ENCODE peak calls at places on chromosomes 1 and 21, in six cellular contexts. S is mammary epithelial cell, D is astrocyte of the spinal cord, C is esophagus squamous epithelium, B is AG09319, W is NCI-H446. O is an unnamed sample.

GRCh38 chr1:39331647-39332046 is 127.2 kb downstream of the MACF1 start:
- DNase-seq in D (no peak), B (no peak), C (no peak), W (no peak), S (no peak), O (no peak)

GRCh38 chr1:28354121-28354520 is 15.4 kb upstream of the PHACTR4 start:
- DNase-seq in D (no peak), B (no peak), S (peak), W (no peak), C (no peak), O (no peak)

GRCh38 chr1:9065213-9065751 is 4.2 kb downstream of the SLC2A5 start:
- DNase-seq in C (no peak), S (no peak), B (no peak), W (no peak), D (no peak), O (no peak)

GRCh38 chr1:201359031-201359872 is 18.2 kb downstream of the TNNT2 start:
- DNase-seq in C (no peak), S (no peak), B (no peak), D (no peak), W (no peak), O (no peak)

GRCh38 chr1:65009176-65009575 is 42.8 kb upstream of the JAK1 start:
- DNase-seq in W (no peak), C (no peak), B (no peak), D (no peak), S (no peak), O (no peak)

GRCh38 chr1:50975436-50975835 is 5.4 kb downstream of the CDKN2C start:
- DNase-seq in B (no peak), D (no peak), W (peak), S (no peak), C (no peak), O (no peak)

GRCh38 chr1:85464497-85465098 is 361 bp downstream of the DDAH1 start:
- DNase-seq in D (peak), C (no peak), S (peak), B (peak), W (peak), O (peak)

GRCh38 chr21:38938343-38938742 is 132.6 kb downstream of the ETS2 start:
- DNase-seq in W (no peak), D (no peak), B (no peak), C (no peak), S (no peak), O (peak)

GRCh38 chr1:23394176-23394575 is 24.5 kb upstream of the ZNF436 start:
- DNase-seq in C (no peak), S (no peak), D (peak), B (no peak), W (no peak), O (no peak)

GRCh38 chr1:240737761-240738265 is 125.9 kb upstream of the GREM2 start:
- DNase-seq in C (no peak), S (no peak), W (no peak), B (no peak), D (no peak), O (no peak)

GRCh38 chr1:7220712-7221252 is 435.5 kb downstream of the CAMTA1 start:
- DNase-seq in C (no peak), W (no peak), D (no peak), S (no peak), B (no peak), O (no peak)

GRCh38 chr1:205370780-205371179 is 14.1 kb upstream of the KLHDC8A start:
- DNase-seq in C (no peak), B (no peak), S (no peak), W (no peak), D (no peak), O (no peak)

GRCh38 chr1:61687901-61688300 is 37.0 kb downstream of the TM2D1 start:
- DNase-seq in B (no peak), D (no peak), S (peak), C (no peak), W (no peak), O (no peak)

GRCh38 chr1:200901796-200902444 is 7.2 kb downstream of the INAVA start:
- DNase-seq in B (no peak), W (peak), S (peak), C (no peak), D (no peak), O (no peak)

GRCh38 chr1:185325413-185325812 is 8.4 kb upstream of the IVNS1ABP start:
- DNase-seq in C (no peak), S (no peak), D (no peak), B (no peak), W (no peak), O (no peak)

O was measured in activated T-helper 2 cell treated with anti-CD3 and anti-CD28 coated beads, Interferon-gamma antibody, Interleukin-2, Interleukin-4, amounts not matched to agents 10 μg/mL and 5 μg/mL and 100 μg/mL, durations not matched to agents 14 hours and 24 hours and 36 hours.